ENCODE peak calls at places on chromosomes 4 and X, in four cellular contexts. P is GM04504; M is OCI-LY7; G is activated naive CD4-positive, alpha-beta T cell treated with anti-CD3 and anti-CD28 coated beads for 36 hours. R is an unnamed sample.

GRCh38 chr4:145308598-145308997 is 128.2 kb upstream of the OTUD4 start:
- DNase-seq in P (no peak), M (no peak), G (peak), R (peak)

GRCh38 chr4:113810906-113811305 is 49.4 kb upstream of the CAMK2D start:
- DNase-seq in P (peak), M (no peak), G (no peak), R (no peak)

GRCh38 chrX:154013614-154014360 is 5.9 kb downstream of the IRAK1 start:
- DNase-seq in P (no peak), M (peak), G (peak), R (peak)

GRCh38 chr4:36269116-36269515 is 12.3 kb upstream of the DTHD1 start:
- DNase-seq in P (no peak), M (no peak), G (peak), R (peak)

GRCh38 chr4:15935504-15936392 is 2.8 kb downstream of the FGFBP1 start:
- DNase-seq in P (no peak), M (no peak), G (no peak), R (no peak)

GRCh38 chr4:7419961-7420660 is 14.6 kb downstream of the PSAPL1 start:
- DNase-seq in P (no peak), M (no peak), G (no peak), R (no peak)

GRCh38 chr4:93710101-93710846 is 118.3 kb upstream of the ATOH1 start:
- DNase-seq in P (no peak), M (no peak), G (no peak), R (no peak)

GRCh38 chr4:168699224-168699878 is 202.5 kb downstream of the PALLD start:
- DNase-seq in P (no peak), M (no peak), G (no peak), R (no peak)

R was measured in activated CD8-positive, alpha-beta T cell treated with anti-CD3 and anti-CD28 coated beads for 36 hours.